ENCODE peak calls at places on chromosomes 12 and 14, in seven cellular contexts. Z, K, S, L, O, T and M are unnamed samples.

GRCh38 chr14:65833256-65833880 is 420.8 kb downstream of the FUT8 start:
- DNase-seq in T (no peak), O (peak), L (no peak), Z (no peak), K (no peak), S (no peak), M (no peak)

GRCh38 chr12:89072303-89073026 is 279.8 kb downstream of the DUSP6 start:
- DNase-seq in S (no peak), T (no peak), Z (no peak), O (no peak), L (no peak), K (no peak), M (no peak)

GRCh38 chr12:90621927-90622326 is 333.0 kb downstream of the CCER1 start:
- DNase-seq in K (no peak), T (no peak), S (no peak), L (no peak), O (no peak), Z (no peak), M (peak)

GRCh38 chr12:107398101-107398500 is 287.5 kb upstream of the PWP1 start:
- DNase-seq in O (no peak), L (no peak), K (no peak), S (no peak), T (no peak), Z (no peak), M (no peak)

GRCh38 chr12:12495536-12495935 is 67.1 kb downstream of the DUSP16 start:
- DNase-seq in Z (no peak), L (no peak), O (no peak), S (no peak), K (no peak), T (no peak), M (peak)

GRCh38 chr14:106530423-106531107 is 1004.2 kb downstream of the TMEM121 start:
- DNase-seq in Z (peak), L (no peak), S (no peak), O (no peak), K (no peak), T (peak), M (no peak)

GRCh38 chr12:24025153-24025798 is 75.8 kb upstream of the SOX5 start:
- DNase-seq in L (no peak), S (no peak), Z (no peak), T (no peak), O (no peak), K (no peak), M (peak)

GRCh38 chr12:91766454-91766853 is 379.2 kb downstream of the BTG1 start:
- DNase-seq in S (no peak), O (no peak), T (no peak), L (no peak), K (no peak), Z (no peak), M (no peak)

GRCh38 chr12:6393109-6393508 is 9.1 kb downstream of the LTBR start:
- DNase-seq in Z (no peak), K (no peak), S (no peak), O (no peak), L (no peak), T (no peak), M (no peak)

GRCh38 chr12:129193263-129193871 is 340.1 kb downstream of the GLT1D1 start:
- DNase-seq in T (peak), K (peak), S (no peak), Z (peak), L (no peak), O (no peak), M (peak)

GRCh38 chr12:122946690-122947271 is 19.5 kb downstream of the ABCB9 start:
- DNase-seq in O (peak), K (no peak), S (peak), Z (peak), T (peak), L (peak), M (peak)

GRCh38 chr12:124884587-124885438 is 21.1 kb upstream of the SCARB1 start:
- DNase-seq in K (peak), L (no peak), Z (peak), T (peak), O (no peak), S (no peak), M (no peak)

GRCh38 chr12:30533518-30533917 is 162.2 kb downstream of the IPO8 start:
- DNase-seq in Z (no peak), S (no peak), O (no peak), T (no peak), K (no peak), L (no peak), M (no peak)

GRCh38 chr12:132196873-132197390 is 52.7 kb downstream of the NOC4L start:
- DNase-seq in Z (no peak), O (no peak), S (no peak), L (no peak), K (no peak), T (no peak), M (no peak)

GRCh38 chr12:92297932-92298681 is 152.5 kb upstream of the BTG1 start:
- DNase-seq in S (no peak), L (no peak), K (no peak), Z (peak), O (no peak), T (peak), M (peak)

GRCh38 chr12:65827827-65828231 is 3.5 kb downstream of the HMGA2 start:
- DNase-seq in T (no peak), S (no peak), L (no peak), K (peak), Z (no peak), O (no peak), M (no peak)

GRCh38 chr12:5014269-5014668 is 29.4 kb upstream of the KCNA5 start:
- DNase-seq in Z (no peak), O (no peak), K (peak), L (no peak), S (no peak), T (no peak), M (no peak)

GRCh38 chr12:57579677-57580465 is 11.1 kb upstream of the PIP4K2C start:
- DNase-seq in Z (no peak), O (no peak), L (no peak), S (no peak), K (no peak), T (peak), M (no peak)

GRCh38 chr12:31817120-31817519 is 88.3 kb upstream of the AMN1 start:
- DNase-seq in T (no peak), O (no peak), S (no peak), L (no peak), K (no peak), Z (no peak), M (no peak)

GRCh38 chr12:5963515-5963914 is 18.5 kb upstream of the ANO2 start:
- DNase-seq in O (no peak), Z (no peak), T (no peak), K (no peak), L (no peak), S (no peak), M (no peak)

GRCh38 chr12:110677206-110677911 is 11.6 kb downstream of the HVCN1 start:
- DNase-seq in T (no peak), L (no peak), Z (peak), O (no peak), K (peak), S (no peak), M (peak)
- H3K4me3 ChIP-seq in T (no peak), L (no peak), Z (peak), O (no peak), K (no peak), S (peak), M (no peak)

DNA sequence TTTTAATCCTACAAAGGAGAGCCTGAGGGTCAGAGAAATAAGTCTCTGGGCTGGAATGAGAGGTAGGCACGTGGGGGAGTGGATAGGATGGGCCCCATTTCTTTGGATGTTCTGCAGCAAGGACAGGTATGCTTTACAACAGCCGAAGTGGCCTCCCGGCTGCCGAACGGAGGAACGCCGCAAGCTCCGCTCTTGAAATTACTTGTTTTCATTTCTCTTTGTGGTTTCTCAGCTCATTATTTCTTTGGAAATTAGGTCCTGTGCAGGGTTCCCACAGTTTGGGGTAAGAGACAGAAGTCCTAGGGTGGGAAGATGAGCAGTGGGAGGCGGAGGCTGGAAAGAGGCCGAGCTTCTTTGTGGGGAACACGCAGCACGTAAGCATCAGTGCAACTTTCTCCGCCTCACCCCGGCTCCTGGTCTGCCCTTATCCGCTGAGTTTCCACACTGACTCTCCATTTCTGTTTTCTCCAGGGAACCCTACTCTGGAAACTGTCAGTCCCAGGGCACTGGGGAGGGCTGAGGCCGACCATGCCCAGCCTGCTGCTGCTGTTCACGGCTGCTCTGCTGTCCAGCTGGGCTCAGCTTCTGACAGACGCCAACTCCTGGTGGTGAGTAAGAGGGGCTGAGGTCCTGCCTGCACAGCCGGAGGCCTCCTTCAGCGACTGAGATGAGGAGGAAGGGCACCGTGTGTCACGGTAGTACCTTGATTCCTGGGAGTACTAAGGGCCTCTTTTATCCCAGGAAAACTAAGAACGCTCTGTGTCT is 2.0 kb downstream of the WNT5B start:
- DNase-seq in Z (no peak), K (peak), L (no peak), S (no peak), T (no peak), O (no peak), M (peak)
- H3K4me3 ChIP-seq in Z (no peak), K (peak), L (peak), S (peak), T (no peak), O (no peak), M (no peak)

DNA sequence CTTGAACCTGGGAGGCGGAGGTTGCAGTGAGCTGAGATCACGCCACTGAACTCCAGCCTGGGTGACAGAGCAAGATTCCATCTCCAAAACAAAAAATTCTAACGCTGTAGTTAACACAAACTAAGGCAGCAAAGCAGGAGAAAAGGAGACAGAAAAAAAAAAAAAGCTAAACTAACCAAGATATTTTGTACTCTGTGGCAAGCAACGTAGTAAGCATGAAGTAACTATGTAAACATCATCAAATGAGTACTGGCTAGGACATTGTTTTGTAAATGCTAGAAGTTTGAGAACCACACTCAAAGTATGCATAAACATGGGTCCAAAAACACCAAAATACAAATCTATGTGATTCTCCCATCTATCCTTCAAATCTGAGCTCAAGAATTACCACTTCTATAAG is 44.2 kb downstream of the C2CD5 start:
- DNase-seq in Z (no peak), S (no peak), K (no peak), O (no peak), T (no peak), L (no peak), M (no peak)
- H3K4me3 ChIP-seq in Z (no peak), S (no peak), K (no peak), O (no peak), T (no peak), L (no peak), M (no peak)

GRCh38 chr14:105415481-105416428 is 3.9 kb upstream of the MTA1 start:
- DNase-seq in L (no peak), K (peak), O (no peak), S (no peak), Z (no peak), T (no peak), M (no peak)
- H3K4me3 ChIP-seq in L (peak), K (peak), O (no peak), S (peak), Z (peak), T (no peak), M (peak)

GRCh38 chr14:23568021-23568599 is 519 bp upstream of the AP1G2 start:
- DNase-seq in O (no peak), S (no peak), T (no peak), K (no peak), L (no peak), Z (no peak), M (no peak)
- H3K4me3 ChIP-seq in O (no peak), S (peak), T (no peak), K (peak), L (peak), Z (peak), M (no peak)

DNA sequence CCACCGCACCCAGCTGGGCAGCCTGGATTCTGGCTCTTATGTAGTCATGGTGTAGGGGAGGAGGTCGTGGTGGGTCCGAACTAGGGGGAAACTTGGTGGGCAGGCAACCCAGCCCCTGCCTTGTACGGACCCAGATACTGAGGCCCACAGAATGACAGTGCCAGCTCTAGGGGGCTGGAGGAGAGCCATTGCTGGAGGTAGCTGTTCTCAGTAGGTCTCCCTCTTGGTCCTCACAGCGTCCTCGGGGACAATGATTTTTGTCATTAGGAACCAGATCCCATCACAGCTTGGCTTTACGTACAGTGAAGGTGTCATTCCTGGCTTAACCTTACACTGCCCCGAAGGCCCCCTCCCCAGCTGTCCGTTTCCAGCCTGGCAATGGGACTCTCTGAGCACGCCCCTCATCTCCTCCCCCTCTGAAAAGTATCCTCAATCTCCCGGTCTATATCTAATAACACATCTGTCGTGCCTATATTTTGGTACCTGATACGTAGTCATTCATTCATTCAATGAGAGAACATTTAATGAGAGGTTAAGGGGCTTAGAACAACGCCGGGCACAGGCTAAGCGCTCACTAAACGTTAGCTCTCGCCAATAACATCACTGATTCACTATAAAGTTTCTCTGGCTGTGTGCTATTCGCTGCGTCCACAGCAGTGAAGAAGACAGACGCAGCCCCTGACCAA is 619 bp upstream of the DYNC1H1 start:
- DNase-seq in O (peak), L (no peak), Z (no peak), T (no peak), S (no peak), K (no peak), M (no peak)
- H3K4me3 ChIP-seq in O (no peak), L (peak), Z (no peak), T (no peak), S (peak), K (peak), M (peak)

GRCh38 chr12:75812341-75813018 is 219.1 kb downstream of the PHLDA1 start:
- DNase-seq in O (peak), K (peak), L (no peak), Z (peak), T (no peak), S (no peak), M (peak)
- H3K4me3 ChIP-seq in O (no peak), K (no peak), L (no peak), Z (no peak), T (no peak), S (no peak), M (no peak)

GRCh38 chr12:54379401-54380201 is 4.9 kb downstream of the ZNF385A start:
- DNase-seq in S (peak), T (peak), Z (peak), O (peak), L (peak), K (peak), M (peak)

GRCh38 chr12:54381136-54381535 is 3.4 kb downstream of the ZNF385A start:
- DNase-seq in L (no peak), O (no peak), K (no peak), T (no peak), Z (no peak), S (no peak), M (no peak)

GRCh38 chr12:54377797-54378515 is 6.6 kb downstream of the ZNF385A start:
- DNase-seq in K (no peak), O (no peak), S (no peak), T (no peak), L (no peak), Z (no peak), M (no peak)

GRCh38 chr12:54376596-54377468 is 7.7 kb downstream of the ZNF385A start:
- DNase-seq in L (no peak), Z (no peak), T (no peak), K (no peak), S (no peak), O (no peak), M (no peak)

DNA sequence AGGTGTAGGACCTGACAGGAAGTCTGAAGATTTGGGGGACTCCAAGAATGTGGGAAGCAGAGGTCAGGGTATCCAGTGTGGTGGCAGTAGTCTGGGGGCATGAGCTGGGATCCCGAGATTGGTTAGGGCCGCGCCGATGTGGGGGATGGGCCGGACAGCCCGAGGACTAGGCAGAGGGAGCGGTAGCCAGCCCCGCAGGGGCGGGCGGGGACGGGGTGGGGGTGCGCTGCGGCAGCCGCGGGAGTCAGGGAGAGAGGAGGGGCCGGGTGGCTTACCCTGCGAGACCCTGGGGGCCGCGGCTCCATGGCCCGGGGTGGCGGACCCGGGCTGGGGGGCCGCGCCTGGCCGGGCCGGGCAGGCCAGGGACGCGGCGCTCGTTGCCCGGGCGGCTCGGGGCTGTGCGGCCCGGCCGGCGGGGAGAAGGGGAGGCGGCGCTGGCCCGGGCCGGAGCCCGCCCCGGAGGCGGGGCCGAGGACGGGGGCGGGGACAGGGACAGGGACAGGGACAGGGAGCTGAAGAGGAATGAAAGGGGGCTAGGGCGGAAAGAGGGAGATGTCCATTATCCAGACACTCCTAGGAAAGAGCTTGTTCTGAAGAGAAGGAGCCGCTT is 5.6 kb downstream of the ZNF385A start:
- DNase-seq in O (no peak), T (peak), Z (no peak), L (peak), S (peak), K (peak), M (no peak)
- H3K4me3 ChIP-seq in O (no peak), T (peak), Z (no peak), L (peak), S (peak), K (peak), M (peak)

GRCh38 chr14:75452324-75452723 is 24.5 kb downstream of the JDP2 start:
- DNase-seq in L (no peak), K (peak), Z (no peak), T (no peak), S (peak), O (peak), M (peak)

GRCh38 chr14:75453817-75454434 is 26.1 kb downstream of the JDP2 start:
- DNase-seq in S (no peak), T (no peak), K (peak), L (no peak), Z (peak), O (no peak), M (no peak)

GRCh38 chr14:75454963-75455546 is 27.2 kb downstream of the JDP2 start:
- DNase-seq in Z (peak), T (peak), L (peak), O (peak), S (peak), K (peak), M (peak)

GRCh38 chr14:75450381-75451276 is 22.8 kb downstream of the JDP2 start:
- DNase-seq in T (peak), K (peak), O (peak), L (peak), Z (no peak), S (peak), M (peak)

DNA sequence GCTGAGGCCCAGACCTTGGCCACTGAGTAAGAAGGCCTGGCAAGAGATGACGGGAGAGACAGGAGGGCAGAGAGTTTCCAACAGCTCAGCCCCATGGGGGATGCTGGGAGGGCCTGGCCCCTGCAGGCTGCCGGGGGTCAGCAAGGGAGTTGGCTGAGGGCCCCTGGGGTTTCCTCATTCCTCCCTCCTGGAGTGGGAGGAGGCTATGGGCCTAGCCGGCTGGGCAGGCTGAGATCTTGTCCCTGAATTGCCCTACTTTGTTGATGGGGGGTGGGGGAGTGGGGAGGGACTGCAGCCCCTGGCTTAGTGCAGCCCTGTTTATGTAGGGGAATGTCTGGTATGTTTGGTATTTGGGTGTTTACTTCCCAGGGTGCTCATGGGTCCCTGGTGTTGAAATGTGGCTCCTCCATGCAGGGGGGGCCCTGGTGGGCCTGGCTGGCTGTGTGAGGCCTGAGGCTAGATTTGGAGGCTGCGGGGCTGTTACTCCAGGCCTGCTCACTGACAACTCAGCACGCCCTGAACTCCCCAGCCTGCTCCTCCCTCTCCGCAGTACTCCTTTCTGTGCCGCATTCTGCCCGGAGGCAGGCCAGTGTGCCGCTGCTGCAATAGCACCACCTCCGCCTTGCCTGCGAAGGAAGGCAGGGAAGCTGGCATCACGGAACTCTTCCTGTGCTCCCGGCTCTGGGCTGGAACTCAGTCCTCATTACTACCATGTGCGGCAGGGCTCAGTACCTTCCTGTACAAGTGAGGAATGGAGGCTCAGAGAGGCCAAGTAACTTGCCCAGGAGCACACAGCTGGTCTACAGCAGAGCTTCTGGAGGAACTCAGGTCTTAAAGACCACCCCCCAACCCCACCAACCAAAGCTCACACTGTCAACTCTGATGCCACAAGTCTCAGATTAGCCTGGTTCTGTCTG is 25.3 kb downstream of the JDP2 start:
- DNase-seq in K (peak), Z (no peak), T (no peak), O (peak), S (peak), L (peak), M (peak)
- H3K4me3 ChIP-seq in K (no peak), Z (no peak), T (no peak), O (no peak), S (peak), L (no peak), M (no peak)